ENCODE peak calls at places on chromosomes 16 and 17, in eight cellular contexts. M is lung, R is fibroblast of pulmonary artery, E is heart left ventricle, J is fibroblast of the aortic adventitia, X is astrocyte, W is left ventricle myocardium inferior, C is HL-60. L is an unnamed sample.

GRCh38 chr17:63695889-63696288 is 4.0 kb downstream of the LIMD2 start:
- DNase-seq in M (no peak), R (no peak), E (no peak), J (no peak), X (no peak), W (no peak), C (no peak), L (no peak)

GRCh38 chr17:54903375-54903774 is 2.7 kb downstream of the TOM1L1 start:
- DNase-seq in M (peak; percentile 46), R (no peak), E (peak; percentile 35), J (no peak), X (peak; percentile 14), W (peak; percentile 48), C (no peak), L (peak; percentile 58)

GRCh38 chr17:47872651-47873161 is 21.7 kb upstream of the SP6 start:
- DNase-seq in M (no peak), R (no peak), E (no peak), J (peak; percentile 37), X (peak; percentile 57), W (no peak), C (no peak), L (no peak)

GRCh38 chr16:85956426-85956825 is 57.5 kb downstream of the IRF8 start:
- DNase-seq in M (no peak), R (no peak), E (no peak), J (no peak), X (no peak), W (no peak), C (no peak), L (no peak)

GRCh38 chr16:57987441-57988177 is 12.9 kb downstream of the ZNF319 start:
- DNase-seq in M (no peak), R (no peak), E (no peak), J (no peak), X (no peak), W (no peak), C (no peak), L (no peak)

GRCh38 chr16:2985893-2986355 is 5.7 kb upstream of the PKMYT1 start:
- DNase-seq in M (no peak), R (no peak), E (peak; percentile 68), J (no peak), X (no peak), W (peak; percentile 70), C (no peak), L (no peak)

GRCh38 chr16:62038225-62038624 is 2.0 kb upstream of the CDH8 start:
- DNase-seq in M (no peak), R (no peak), E (no peak), J (no peak), X (no peak), W (no peak), C (no peak), L (no peak)

GRCh38 chr17:74450231-74450630 is 16.2 kb upstream of the CD300A start:
- DNase-seq in M (no peak), R (no peak), E (no peak), J (no peak), X (no peak), W (no peak), C (no peak), L (no peak)

GRCh38 chr16:57113042-57113453 is 20.7 kb downstream of the CPNE2 start:
- DNase-seq in M (no peak), R (peak; percentile 36), E (no peak), J (peak; percentile 25), X (peak; percentile 69), W (no peak), C (no peak), L (no peak)

GRCh38 chr17:58172369-58173071 is 5.7 kb downstream of the OR4D2 start:
- DNase-seq in M (no peak), R (peak; percentile 17), E (no peak), J (peak; percentile 9), X (no peak), W (no peak), C (peak; percentile 41), L (no peak)

GRCh38 chr16:85733155-85733838 is 17.6 kb downstream of the C16orf74 start:
- DNase-seq in M (no peak), R (peak; percentile 40), E (no peak), J (peak; percentile 23), X (no peak), W (no peak), C (peak; percentile 84), L (no peak)

DNA sequence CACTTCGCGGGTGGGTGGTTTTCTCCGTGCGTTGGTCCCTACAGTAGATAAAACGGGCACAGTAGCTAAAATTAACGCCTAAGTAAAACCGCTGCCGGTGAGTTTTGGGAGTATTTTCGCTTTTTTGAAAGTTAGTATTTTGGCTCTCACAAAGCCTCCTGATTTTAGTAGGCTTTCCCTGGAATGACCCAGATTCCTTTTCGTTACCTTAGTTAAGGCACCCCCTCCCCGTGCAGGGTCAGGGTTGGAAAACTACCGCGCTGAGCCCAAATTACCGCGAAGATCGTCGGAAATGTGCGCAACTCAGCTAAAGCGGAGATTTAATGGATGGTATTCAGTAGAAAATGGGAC is 28.3 kb upstream of the ST6GALNAC1 start:
- DNase-seq in M (no peak), R (no peak), E (no peak), J (no peak), X (no peak), W (no peak), C (no peak), L (no peak)
- TF ChIP-seq CTCF in M (no peak), R (no peak), E (no peak), J (no peak), X (no peak), W (peak; percentile 34), C (no peak), L (no peak)

DNA sequence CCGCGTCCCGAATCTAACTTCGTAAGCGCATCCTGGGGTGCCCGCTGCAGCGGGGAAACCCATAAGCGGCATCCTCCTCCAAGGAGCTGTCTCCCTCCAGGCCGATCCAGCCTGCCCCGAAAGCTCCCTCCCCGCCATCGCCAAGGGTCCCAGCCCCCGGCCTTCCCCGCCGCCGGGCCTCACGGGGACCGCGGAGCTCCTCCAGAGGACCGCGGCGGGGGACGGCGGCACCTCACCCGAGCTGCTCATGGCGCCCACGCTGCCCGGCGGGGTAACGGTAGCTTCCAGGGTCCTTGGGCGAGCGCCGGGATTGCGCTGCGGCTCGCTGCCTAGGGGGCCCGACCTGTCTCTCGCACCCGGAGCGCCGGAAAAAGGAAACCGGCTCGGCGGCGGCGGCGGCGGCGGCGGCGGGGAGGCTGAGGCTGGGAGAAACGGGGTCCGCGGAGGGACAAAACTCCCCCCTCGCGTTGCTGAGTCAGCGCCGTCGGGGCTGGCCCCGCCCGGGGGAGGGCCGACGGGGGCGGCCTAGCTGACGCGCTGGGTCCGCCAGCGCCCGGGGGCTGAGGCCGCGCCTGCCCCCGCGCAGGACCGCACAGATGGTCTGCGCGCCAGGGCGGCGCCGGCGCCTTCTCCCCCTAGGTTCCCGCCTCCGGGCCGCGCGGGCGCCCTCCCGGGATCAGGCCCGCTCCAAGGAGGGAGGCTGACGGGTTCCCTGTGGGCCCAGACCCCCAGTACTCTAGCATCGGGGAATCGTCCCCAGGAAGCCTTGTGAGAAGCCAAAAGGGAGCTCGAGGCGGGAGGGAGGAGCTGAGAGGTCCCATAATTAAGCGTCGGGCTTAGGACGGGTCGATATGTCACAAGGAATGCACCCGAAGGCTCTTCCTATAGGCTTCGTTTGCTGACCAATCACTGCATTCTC is at the start of gene BLMH:
- DNase-seq in M (peak; percentile 79), R (peak; percentile 84), E (peak; percentile 87), J (peak; percentile 75), X (peak; percentile 67), W (peak; percentile 86), C (peak; percentile 71), L (peak; percentile 84)
- TF ChIP-seq CTCF in M (no peak), R (no peak), E (no peak), J (no peak), X (no peak), W (no peak), C (no peak), L (no peak)

DNA sequence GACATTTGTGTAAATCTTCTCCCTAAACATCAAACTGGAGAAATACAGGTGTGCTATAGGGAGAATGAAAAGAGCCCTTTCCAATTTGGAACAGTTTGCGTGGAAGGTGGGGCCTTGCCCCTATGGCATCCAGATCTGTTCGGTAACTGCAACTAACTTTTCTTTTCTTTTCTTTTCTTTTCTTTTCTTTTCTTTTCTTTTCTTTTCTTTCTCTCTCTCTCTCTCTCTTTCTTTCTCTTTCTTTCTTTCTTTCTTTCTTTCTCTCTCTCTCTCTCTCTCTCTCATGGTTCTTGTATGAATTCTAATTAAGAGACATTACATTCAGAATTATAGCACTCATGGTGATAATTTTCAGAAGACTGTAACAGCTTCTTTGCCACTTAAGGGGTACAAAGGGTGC is 69.6 kb downstream of the KSR1 start:
- DNase-seq in M (no peak), R (no peak), E (no peak), J (no peak), X (no peak), W (no peak), C (no peak), L (no peak)
- TF ChIP-seq CTCF in M (no peak), R (no peak), E (no peak), J (no peak), X (no peak), W (no peak), C (no peak), L (no peak)

GRCh38 chr17:72720494-72720825 is 372.0 kb downstream of the SLC39A11 start:
- DNase-seq in M (no peak), R (no peak), E (no peak), J (no peak), X (no peak), W (no peak), C (no peak), L (no peak)

GRCh38 chr17:72719206-72719581 is 373.3 kb downstream of the SLC39A11 start:
- DNase-seq in M (no peak), R (no peak), E (no peak), J (no peak), X (no peak), W (no peak), C (no peak), L (no peak)

GRCh38 chr17:72717276-72717675 is 375.2 kb downstream of the SLC39A11 start:
- DNase-seq in M (no peak), R (no peak), E (no peak), J (no peak), X (no peak), W (no peak), C (no peak), L (no peak)

GRCh38 chr17:72717676-72718075 is 374.8 kb downstream of the SLC39A11 start:
- DNase-seq in M (no peak), R (no peak), E (no peak), J (no peak), X (peak; percentile 20), W (no peak), C (no peak), L (no peak)

DNA sequence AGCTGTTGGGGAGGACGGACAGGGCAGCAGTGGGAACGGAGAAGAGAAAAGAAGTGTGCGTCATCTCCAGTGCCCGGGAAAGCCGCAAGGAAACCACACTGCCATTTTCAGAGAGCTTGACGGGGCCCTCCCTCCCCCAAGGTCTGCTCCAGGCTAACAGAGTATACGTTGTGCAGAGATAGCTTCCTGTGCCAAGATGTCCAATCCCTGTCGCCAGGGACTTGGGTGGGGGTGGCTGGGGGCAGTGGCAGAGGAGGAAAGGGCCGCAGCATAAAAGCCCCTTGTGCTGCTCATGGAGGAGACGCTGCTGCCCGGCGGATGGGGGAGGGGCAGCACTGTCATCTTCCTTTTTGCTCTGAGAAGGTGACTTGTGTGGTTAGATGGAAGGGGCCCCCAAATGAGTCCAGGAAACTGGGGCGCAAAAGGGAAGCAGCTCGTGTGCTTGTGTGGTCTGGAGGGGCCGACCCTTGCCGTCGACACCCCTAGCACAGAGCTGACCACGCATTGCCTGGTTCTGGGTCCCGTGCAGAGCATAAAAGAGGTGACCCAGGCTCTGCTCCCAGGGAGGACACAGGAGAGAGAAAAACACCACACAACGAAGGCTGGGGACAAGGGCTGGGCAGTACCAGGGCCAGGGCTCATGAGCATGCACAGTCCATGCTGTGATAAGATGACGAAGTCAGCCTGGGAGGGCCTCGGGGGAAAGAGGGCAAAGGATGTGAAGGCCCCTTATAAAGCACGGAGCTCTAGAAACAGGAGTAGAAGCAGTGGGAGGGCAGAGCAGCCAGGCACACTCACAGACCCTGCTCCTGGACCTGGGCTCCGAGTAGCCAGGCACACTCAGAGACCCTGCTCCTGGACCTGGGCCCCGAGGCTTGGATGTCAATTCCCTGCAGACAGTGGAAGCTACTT is 372.6 kb downstream of the SLC39A11 start:
- DNase-seq in M (no peak), R (peak; percentile 51), E (no peak), J (no peak), X (peak; percentile 91), W (no peak), C (peak; percentile 84), L (no peak)
- TF ChIP-seq CTCF in M (no peak), R (no peak), E (no peak), J (no peak), X (no peak), W (no peak), C (no peak), L (no peak)